ENCODE peak calls at places on chromosomes 12 and 14, in nine cellular contexts. One of them, this sample, is unnamed.

GRCh38 chr12:6332459-6332858 is 9.4 kb downstream of the TNFRSF1A start:
- DNase-seq in GM12865: no peak
- DNase-seq in DMS 273 treated with DMSO at 0.1 percent for 48 hours: no peak
- DNase-seq in cerebellum: no peak
- DNase-seq in KG1: no peak
- DNase-seq in GM12864: no peak
- DNase-seq in hepatic stellate cell: peak
- DNase-seq in activated gamma-delta T cell treated with Interleukin-2 at 50 U/mL for 16 hours: no peak
- DNase-seq in NCI-H460: peak
- DNase-seq in this sample: no peak

GRCh38 chr12:71220295-71220694 is 62.5 kb upstream of the TSPAN8 start:
- DNase-seq in DMS 273 treated with DMSO at 0.1 percent for 48 hours: no peak
- DNase-seq in activated gamma-delta T cell treated with Interleukin-2 at 50 U/mL for 16 hours: no peak
- DNase-seq in KG1: no peak
- DNase-seq in GM12865: no peak
- DNase-seq in hepatic stellate cell: no peak
- DNase-seq in GM12864: no peak
- DNase-seq in cerebellum: no peak
- DNase-seq in NCI-H460: no peak
- DNase-seq in this sample: no peak

GRCh38 chr14:88933203-88933602 is 108.8 kb downstream of the TTC8 start:
- DNase-seq in DMS 273 treated with DMSO at 0.1 percent for 48 hours: peak
- DNase-seq in activated gamma-delta T cell treated with Interleukin-2 at 50 U/mL for 16 hours: no peak
- DNase-seq in GM12865: no peak
- DNase-seq in hepatic stellate cell: no peak
- DNase-seq in NCI-H460: no peak
- DNase-seq in cerebellum: peak
- DNase-seq in GM12864: no peak
- DNase-seq in KG1: no peak
- DNase-seq in this sample: no peak

GRCh38 chr12:47739959-47740358 is 14.7 kb upstream of the ENDOU start:
- DNase-seq in hepatic stellate cell: no peak
- DNase-seq in activated gamma-delta T cell treated with Interleukin-2 at 50 U/mL for 16 hours: no peak
- DNase-seq in GM12864: no peak
- DNase-seq in DMS 273 treated with DMSO at 0.1 percent for 48 hours: no peak
- DNase-seq in GM12865: peak
- DNase-seq in cerebellum: no peak
- DNase-seq in NCI-H460: no peak
- DNase-seq in KG1: no peak
- DNase-seq in this sample: no peak

GRCh38 chr12:86212970-86213369 is 43.2 kb downstream of the MGAT4C start:
- DNase-seq in activated gamma-delta T cell treated with Interleukin-2 at 50 U/mL for 16 hours: no peak
- DNase-seq in cerebellum: no peak
- DNase-seq in GM12865: no peak
- DNase-seq in hepatic stellate cell: no peak
- DNase-seq in KG1: no peak
- DNase-seq in NCI-H460: no peak
- DNase-seq in GM12864: no peak
- DNase-seq in DMS 273 treated with DMSO at 0.1 percent for 48 hours: no peak
- DNase-seq in this sample: no peak

GRCh38 chr12:39572551-39572950 is 47.1 kb downstream of the ABCD2 start:
- DNase-seq in activated gamma-delta T cell treated with Interleukin-2 at 50 U/mL for 16 hours: no peak
- DNase-seq in cerebellum: peak
- DNase-seq in GM12864: no peak
- DNase-seq in KG1: no peak
- DNase-seq in NCI-H460: no peak
- DNase-seq in hepatic stellate cell: no peak
- DNase-seq in DMS 273 treated with DMSO at 0.1 percent for 48 hours: no peak
- DNase-seq in GM12865: no peak
- DNase-seq in this sample: no peak

GRCh38 chr12:88600272-88600671 is 20.0 kb upstream of the KITLG start:
- DNase-seq in GM12865: no peak
- DNase-seq in hepatic stellate cell: peak
- DNase-seq in GM12864: no peak
- DNase-seq in DMS 273 treated with DMSO at 0.1 percent for 48 hours: no peak
- DNase-seq in activated gamma-delta T cell treated with Interleukin-2 at 50 U/mL for 16 hours: no peak
- DNase-seq in KG1: no peak
- DNase-seq in cerebellum: no peak
- DNase-seq in NCI-H460: no peak
- DNase-seq in this sample: no peak

GRCh38 chr12:53506881-53507719 is at the start of gene NPFF:
- DNase-seq in activated gamma-delta T cell treated with Interleukin-2 at 50 U/mL for 16 hours: no peak
- DNase-seq in cerebellum: no peak
- DNase-seq in GM12865: no peak
- DNase-seq in DMS 273 treated with DMSO at 0.1 percent for 48 hours: no peak
- DNase-seq in GM12864: no peak
- DNase-seq in hepatic stellate cell: no peak
- DNase-seq in KG1: no peak
- DNase-seq in NCI-H460: no peak
- DNase-seq in this sample: no peak

GRCh38 chr14:105848570-105848969 is 322.2 kb downstream of the TMEM121 start:
- DNase-seq in NCI-H460: no peak
- DNase-seq in DMS 273 treated with DMSO at 0.1 percent for 48 hours: no peak
- DNase-seq in GM12865: no peak
- DNase-seq in cerebellum: no peak
- DNase-seq in hepatic stellate cell: no peak
- DNase-seq in activated gamma-delta T cell treated with Interleukin-2 at 50 U/mL for 16 hours: no peak
- DNase-seq in KG1: no peak
- DNase-seq in GM12864: no peak
- DNase-seq in this sample: no peak

GRCh38 chr12:80778005-80778541 is 61.4 kb downstream of the MYF5 start:
- DNase-seq in GM12865: peak
- DNase-seq in NCI-H460: peak
- DNase-seq in KG1: peak
- DNase-seq in activated gamma-delta T cell treated with Interleukin-2 at 50 U/mL for 16 hours: no peak
- DNase-seq in hepatic stellate cell: peak
- DNase-seq in DMS 273 treated with DMSO at 0.1 percent for 48 hours: peak
- DNase-seq in cerebellum: peak
- DNase-seq in GM12864: peak
- DNase-seq in this sample: peak

GRCh38 chr12:19491863-19492262 is 52.6 kb downstream of the AEBP2 start:
- DNase-seq in DMS 273 treated with DMSO at 0.1 percent for 48 hours: no peak
- DNase-seq in hepatic stellate cell: no peak
- DNase-seq in cerebellum: no peak
- DNase-seq in GM12864: no peak
- DNase-seq in NCI-H460: no peak
- DNase-seq in KG1: no peak
- DNase-seq in activated gamma-delta T cell treated with Interleukin-2 at 50 U/mL for 16 hours: no peak
- DNase-seq in GM12865: no peak
- DNase-seq in this sample: no peak

GRCh38 chr12:3630621-3631271 is 122.2 kb downstream of the CRACR2A start:
- DNase-seq in activated gamma-delta T cell treated with Interleukin-2 at 50 U/mL for 16 hours: no peak
- DNase-seq in GM12865: no peak
- DNase-seq in NCI-H460: no peak
- DNase-seq in DMS 273 treated with DMSO at 0.1 percent for 48 hours: no peak
- DNase-seq in GM12864: no peak
- DNase-seq in hepatic stellate cell: no peak
- DNase-seq in cerebellum: no peak
- DNase-seq in KG1: no peak
- DNase-seq in this sample: no peak